ENCODE peak calls at places on chromosome 15, in four cellular contexts. C is hepatic stellate cell; A is activated T-helper 1 cell treated with Interleukin-2 at 50 U/mL for 16 hours; X is stimulated activated naive CD8-positive, alpha-beta T cell treated with anti-CD3 and anti-CD28 coated beads, Interleukin-15, Interleukin-2, amounts not matched to agents 100 U/mL and 50 U/mL, for 24 hours. U is an unnamed sample.

GRCh38 chr15:99369250-99369649 is 118.0 kb downstream of the LRRC28 start:
- DNase-seq in C (no peak), A (no peak), X (no peak), U (no peak)

GRCh38 chr15:100733088-100733487 is 130.7 kb downstream of the ASB7 start:
- DNase-seq in C (no peak), A (no peak), X (no peak), U (peak; percentile 58)

GRCh38 chr15:45362419-45362818 is 15.9 kb downstream of the GATM start:
- DNase-seq in A (no peak), C (no peak), X (no peak), U (no peak)

GRCh38 chr15:101024111-101024695 is 105.0 kb downstream of the LRRK1 start:
- DNase-seq in C (no peak), X (no peak), A (no peak), U (peak; percentile 84)

GRCh38 chr15:28260722-28261121 is 61.3 kb downstream of the HERC2 start:
- DNase-seq in A (no peak), C (no peak), X (no peak), U (no peak)

GRCh38 chr15:55197362-55197705 is 593 bp upstream of the RSL24D1 start:
- DNase-seq in C (no peak), X (no peak), A (no peak), U (no peak)

GRCh38 chr15:66821307-66821706 is 119.3 kb downstream of the SMAD6 start:
- DNase-seq in C (no peak), A (no peak), X (no peak), U (no peak)

GRCh38 chr15:66172339-66172980 is 81.1 kb downstream of the MEGF11 start:
- DNase-seq in A (no peak), C (no peak), X (no peak), U (no peak)

GRCh38 chr15:98718426-98719168 is 70.3 kb downstream of the IGF1R start:
- DNase-seq in X (no peak), C (no peak), A (no peak), U (no peak)

GRCh38 chr15:28943146-28943545 is 57.4 kb downstream of the APBA2 start:
- DNase-seq in C (no peak), A (no peak), X (no peak), U (no peak)

GRCh38 chr15:92623435-92623834 is 32.1 kb downstream of the FAM174B start:
- DNase-seq in C (no peak), A (no peak), X (no peak), U (no peak)

GRCh38 chr15:90520365-90520764 is 9.4 kb upstream of the CRTC3 start:
- DNase-seq in C (no peak), A (no peak), X (no peak), U (no peak)

GRCh38 chr15:57591822-57592367 is at the start of gene MYZAP:
- DNase-seq in A (peak; percentile 15), X (peak; percentile 44), C (peak; percentile 18), U (peak; percentile 80)

GRCh38 chr15:72554471-72555425 is 80.6 kb downstream of the ARIH1 start:
- DNase-seq in C (peak; percentile 6), X (peak; percentile 27), A (no peak), U (no peak)

GRCh38 chr15:39479916-39480315 is 101.0 kb upstream of the THBS1 start:
- DNase-seq in X (no peak), A (no peak), C (no peak), U (no peak)

GRCh38 chr15:41689834-41690233 is 29.6 kb downstream of the MGA start:
- DNase-seq in A (no peak), C (no peak), X (no peak), U (no peak)

GRCh38 chr15:41411031-41411430 is 5.9 kb upstream of the RTF1 start:
- DNase-seq in C (no peak), A (no peak), X (no peak), U (no peak)

GRCh38 chr15:58546635-58547627 is 115.1 kb downstream of the LIPC start:
- DNase-seq in A (no peak), C (peak; percentile 74), X (no peak), U (peak; percentile 76)

GRCh38 chr15:35439291-35439690 is 106.7 kb downstream of the DPH6 start:
- DNase-seq in C (peak; percentile 8), A (no peak), X (no peak), U (no peak)

GRCh38 chr15:66472176-66472999 is 25.2 kb downstream of the SNAPC5 start:
- DNase-seq in X (no peak), A (peak; percentile 5), C (no peak), U (peak; percentile 35)

GRCh38 chr15:76994971-76995945 is at the start of gene PSTPIP1:
- DNase-seq in X (peak; percentile 80), C (no peak), A (peak; percentile 70), U (peak; percentile 65)

GRCh38 chr15:76057332-76058000 is 2.3 kb upstream of the TMEM266 start:
- DNase-seq in C (peak; percentile 31), A (no peak), X (peak; percentile 53), U (peak; percentile 53)

U was measured in AG08396.